ENCODE peak calls at places on chromosomes 7 and 10, in four cellular contexts. N is fibroblast of lung, D is MM.1S, L is hepatocyte. J is an unnamed sample. For H3K9me3, the result is how much of the 10 kb centered on the place peaks cover.

GRCh38 chr7:42350801-42351200 is 113.8 kb upstream of the GLI3 start:
- DNase-seq in N (peak), D (no peak), L (no peak), J (no peak)

GRCh38 chr10:98261436-98262277 is 6.3 kb downstream of the LOXL4 start:
- DNase-seq in N (no peak), D (no peak), L (no peak), J (no peak)

GRCh38 chr7:82805527-82805960 is 357.1 kb downstream of the PCLO start:
- DNase-seq in N (peak), D (no peak), L (no peak), J (peak)

GRCh38 chr7:44156453-44157010 is 15.4 kb upstream of the MYL7 start:
- DNase-seq in N (no peak), D (no peak), L (no peak), J (no peak)

GRCh38 chr7:102019461-102019860 is 202.0 kb downstream of the CUX1 start:
- DNase-seq in N (no peak), D (no peak), L (no peak), J (no peak)

GRCh38 chr7:126700807-126701604 is 551.7 kb downstream of the GRM8 start:
- DNase-seq in N (peak), D (peak), L (peak), J (peak)

GRCh38 chr10:113493195-113493594 is 59.7 kb upstream of the HABP2 start:
- DNase-seq in N (peak), D (no peak), L (no peak), J (no peak)

GRCh38 chr10:116385994-116386809 is 41.4 kb upstream of the PNLIPRP3 start:
- DNase-seq in N (peak), D (peak), L (peak), J (peak)

GRCh38 chr10:819326-819725 is 112.2 kb downstream of the LARP4B start:
- DNase-seq in N (peak), D (no peak), L (no peak), J (no peak)

GRCh38 chr10:48199580-48200377 is 74.7 kb downstream of the FRMPD2 start:
- DNase-seq in N (peak), D (no peak), L (peak), J (peak)

GRCh38 chr10:43225787-43226153 is 41.1 kb downstream of the RASGEF1A start:
- DNase-seq in N (no peak), D (no peak), L (no peak), J (no peak)

GRCh38 chr10:3652886-3653285 is 132.1 kb downstream of the KLF6 start:
- DNase-seq in N (no peak), D (no peak), L (no peak), J (no peak)

GRCh38 chr10:128268015-128268722 is 141.9 kb upstream of the MKI67 start:
- DNase-seq in N (peak), D (peak), L (peak), J (no peak)

GRCh38 chr10:71666607-71667373 is 52.8 kb downstream of the C10orf105 start:
- DNase-seq in N (peak), D (no peak), L (peak), J (no peak)

GRCh38 chr10:2584385-2584784 is 483.0 kb upstream of the PFKP start:
- DNase-seq in N (no peak), D (no peak), L (no peak), J (no peak)

GRCh38 chr7:94706991-94707390 is 51.1 kb upstream of the SGCE start:
- DNase-seq in N (no peak), D (no peak), L (no peak), J (no peak)

GRCh38 chr7:116210345-116211005 is at the start of gene TES:
- DNase-seq in N (peak), D (peak), L (peak), J (no peak)

GRCh38 chr7:48337012-48337621 is 165.9 kb downstream of the ABCA13 start:
- DNase-seq in N (peak), D (no peak), L (peak), J (peak)

GRCh38 chr10:78664929-78665525 is 403.7 kb upstream of the ZMIZ1 start:
- DNase-seq in N (peak), D (peak), L (no peak), J (no peak)

GRCh38 chr10:18463673-18464211 is 187.6 kb downstream of the NSUN6 start:
- DNase-seq in N (no peak), D (no peak), L (no peak), J (no peak)

GRCh38 chr10:133257489-133258065 is 19.1 kb downstream of the ADAM8 start:
- DNase-seq in N (peak), D (no peak), L (peak), J (peak)

GRCh38 chr10:104306897-104307296 is 31.4 kb downstream of the ITPRIP start:
- DNase-seq in N (no peak), D (no peak), L (no peak), J (no peak)

GRCh38 chr7:3200504-3200903 is 100.5 kb upstream of the SDK1 start:
- DNase-seq in N (peak), D (no peak), L (peak), J (no peak)

GRCh38 chr7:95199779-95200558 is 124.4 kb downstream of the PON1 start:
- DNase-seq in N (peak), D (peak), L (peak), J (peak)

GRCh38 chr10:102268333-102268999 is 23.1 kb downstream of the GBF1 start:
- DNase-seq in N (peak), D (no peak), L (no peak), J (no peak)

GRCh38 chr7:158017226-158018060 is 570.2 kb downstream of the PTPRN2 start:
- DNase-seq in N (no peak), D (peak), L (no peak), J (no peak)
- H3K4me3 ChIP-seq in N (no peak), D (no peak), L (no peak), J (no peak)

GRCh38 chr10:129970404-129971364 is 6.6 kb upstream of the EBF3 start:
- DNase-seq in N (no peak), D (no peak), L (no peak), J (no peak)

GRCh38 chr10:129967579-129968019 is 3.5 kb upstream of the EBF3 start:
- DNase-seq in N (no peak), D (no peak), L (no peak), J (no peak)

GRCh38 chr10:129968020-129968861 is 4.2 kb upstream of the EBF3 start:
- DNase-seq in N (no peak), D (no peak), L (no peak), J (no peak)

GRCh38 chr10:129969528-129970264 is 5.6 kb upstream of the EBF3 start:
- DNase-seq in N (no peak), D (no peak), L (no peak), J (no peak)

GRCh38 chr10:129968937-129969527 is 5.0 kb upstream of the EBF3 start:
- DNase-seq in N (no peak), D (no peak), L (peak), J (no peak)
- TF ChIP-seq EZH2 in N (peak), D (no peak), L (no peak), J (no peak)

GRCh38 chr10:36283827-36284226 is 641.7 kb upstream of the FZD8 start:
- DNase-seq in N (no peak), D (no peak), L (no peak), J (no peak)
- H3K9me3 ChIP-seq in N (under half), D (under half), L (under half), J (under half)

DNA sequence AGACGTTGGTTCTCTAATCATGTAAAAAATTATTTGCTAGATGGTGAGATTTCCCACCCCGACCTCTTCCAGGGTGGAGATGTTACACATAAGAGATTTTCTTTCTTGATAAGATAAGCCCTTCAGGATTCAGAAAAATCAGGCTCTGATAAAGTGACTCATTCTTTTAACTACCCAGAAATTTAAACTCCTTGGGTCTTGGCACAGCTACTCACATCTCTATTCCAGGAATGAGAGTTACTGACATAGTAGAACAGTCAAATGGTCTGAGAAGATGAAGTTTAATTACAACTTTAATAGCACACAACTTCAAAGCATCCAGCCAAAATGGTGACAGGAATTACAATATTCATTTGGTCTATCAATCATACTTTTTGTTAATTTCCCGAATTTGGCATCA is 566.0 kb upstream of the ANKRD30A start:
- DNase-seq in N (peak), D (no peak), L (no peak), J (no peak)
- H3K4me3 ChIP-seq in N (no peak), D (no peak), L (no peak), J (no peak)

DNA sequence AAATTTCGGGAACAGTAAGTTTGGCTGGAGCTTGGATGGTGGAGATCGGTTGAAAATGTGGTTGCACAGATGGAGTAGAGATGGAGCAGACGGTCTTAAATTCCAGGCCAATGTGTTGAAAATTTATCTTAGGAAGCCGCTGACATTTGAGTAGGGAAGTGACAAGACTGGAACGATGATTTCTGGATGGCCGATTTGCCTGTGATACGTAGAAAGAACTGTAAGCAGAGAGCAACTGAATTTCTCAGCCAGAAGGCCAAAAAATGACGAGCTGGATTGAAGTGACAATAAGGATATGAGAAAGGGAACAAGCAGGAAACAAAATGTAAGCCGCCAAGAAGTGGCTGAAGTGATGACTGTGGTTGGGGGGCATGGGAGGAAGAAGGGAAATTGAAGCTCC is 690 bp upstream of the ARMC3 start:
- DNase-seq in N (no peak), D (no peak), L (no peak), J (no peak)
- TF ChIP-seq EZH2 in N (no peak), D (no peak), L (no peak), J (no peak)

GRCh38 chr10:122139226-122139625 is 131.9 kb upstream of the BTBD16 start:
- DNase-seq in N (no peak), D (no peak), L (no peak), J (no peak)
- H3K9me3 ChIP-seq in N (under half), D (under half), L (under half), J (under half)

GRCh38 chr7:143413123-143413522 is 4.5 kb upstream of the EPHA1 start:
- DNase-seq in N (no peak), D (no peak), L (no peak), J (no peak)

GRCh38 chr7:143408247-143408685 is 390 bp downstream of the EPHA1 start:
- DNase-seq in N (no peak), D (no peak), L (no peak), J (no peak)

GRCh38 chr7:143411976-143412708 is 3.5 kb upstream of the EPHA1 start:
- DNase-seq in N (no peak), D (no peak), L (no peak), J (no peak)

GRCh38 chr7:143408686-143409551 is at the start of gene EPHA1:
- DNase-seq in N (no peak), D (peak), L (peak), J (no peak)

GRCh38 chr7:143410523-143411004 is 1.9 kb upstream of the EPHA1 start:
- DNase-seq in N (peak), D (no peak), L (no peak), J (no peak)
- H3K4me3 ChIP-seq in N (no peak), D (no peak), L (no peak), J (peak)